ENCODE peak calls at places on chromosomes 12 and 14, in eight cellular contexts. One of them, this sample, is unnamed.
A peak's percentile ranks its signal among the peaks of the same experiment; 100 is the strongest.

GRCh38 chr12:13147688-13148531 is 44.4 kb upstream of the GSG1 start:
- DNase-seq in cardiac muscle cell: no peak
- DNase-seq in upper lobe of right lung: peak; percentile 76
- DNase-seq in hepatocyte: peak; percentile 44
- DNase-seq in MM.1S: no peak
- DNase-seq in epithelial cell of esophagus: no peak
- DNase-seq in HL-60: no peak
- DNase-seq in uterus: no peak
- DNase-seq in this sample: no peak

GRCh38 chr12:100348657-100349454 is 8.0 kb upstream of the SLC17A8 start:
- DNase-seq in cardiac muscle cell: no peak
- DNase-seq in upper lobe of right lung: no peak
- DNase-seq in hepatocyte: peak; percentile 35
- DNase-seq in MM.1S: peak; percentile 15
- DNase-seq in epithelial cell of esophagus: peak; percentile 47
- DNase-seq in HL-60: no peak
- DNase-seq in uterus: no peak
- DNase-seq in this sample: peak; percentile 50

GRCh38 chr12:67650127-67650495 is 1.6 kb downstream of the DYRK2 start:
- DNase-seq in cardiac muscle cell: peak; percentile 60
- DNase-seq in upper lobe of right lung: no peak
- DNase-seq in hepatocyte: no peak
- DNase-seq in MM.1S: no peak
- DNase-seq in epithelial cell of esophagus: no peak
- DNase-seq in HL-60: no peak
- DNase-seq in uterus: peak; percentile 21
- DNase-seq in this sample: peak; percentile 7

GRCh38 chr12:1927751-1928351 is 9.4 kb upstream of the CACNA2D4 start:
- DNase-seq in cardiac muscle cell: peak; percentile 68
- DNase-seq in upper lobe of right lung: peak; percentile 57
- DNase-seq in hepatocyte: no peak
- DNase-seq in MM.1S: no peak
- DNase-seq in epithelial cell of esophagus: no peak
- DNase-seq in HL-60: no peak
- DNase-seq in uterus: no peak
- DNase-seq in this sample: no peak

GRCh38 chr12:3661028-3661427 is 91.9 kb downstream of the CRACR2A start:
- DNase-seq in cardiac muscle cell: no peak
- DNase-seq in upper lobe of right lung: no peak
- DNase-seq in hepatocyte: no peak
- DNase-seq in MM.1S: no peak
- DNase-seq in epithelial cell of esophagus: no peak
- DNase-seq in HL-60: no peak
- DNase-seq in uterus: no peak
- DNase-seq in this sample: peak; percentile 33

GRCh38 chr14:95200404-95200803 is 43.1 kb upstream of the DICER1 start:
- DNase-seq in cardiac muscle cell: peak; percentile 85
- DNase-seq in upper lobe of right lung: peak; percentile 87
- DNase-seq in hepatocyte: no peak
- DNase-seq in MM.1S: no peak
- DNase-seq in epithelial cell of esophagus: no peak
- DNase-seq in HL-60: no peak
- DNase-seq in uterus: no peak
- DNase-seq in this sample: no peak

GRCh38 chr12:88432536-88433462 is 147.5 kb downstream of the KITLG start:
- DNase-seq in cardiac muscle cell: no peak
- DNase-seq in upper lobe of right lung: no peak
- DNase-seq in hepatocyte: no peak
- DNase-seq in MM.1S: no peak
- DNase-seq in epithelial cell of esophagus: peak; percentile 43
- DNase-seq in HL-60: no peak
- DNase-seq in uterus: peak; percentile 29
- DNase-seq in this sample: no peak

GRCh38 chr14:103594265-103594664 is 31.5 kb downstream of the COA8 start:
- DNase-seq in cardiac muscle cell: no peak
- DNase-seq in upper lobe of right lung: no peak
- DNase-seq in hepatocyte: no peak
- DNase-seq in MM.1S: no peak
- DNase-seq in epithelial cell of esophagus: peak; percentile 84
- DNase-seq in HL-60: no peak
- DNase-seq in uterus: peak; percentile 34
- DNase-seq in this sample: peak; percentile 13

GRCh38 chr12:95237315-95237714 is 19.7 kb downstream of the VEZT start:
- DNase-seq in cardiac muscle cell: no peak
- DNase-seq in upper lobe of right lung: no peak
- DNase-seq in hepatocyte: no peak
- DNase-seq in MM.1S: no peak
- DNase-seq in epithelial cell of esophagus: no peak
- DNase-seq in HL-60: no peak
- DNase-seq in uterus: no peak
- DNase-seq in this sample: no peak

GRCh38 chr12:85004199-85004598 is 31.9 kb downstream of the TSPAN19 start:
- DNase-seq in cardiac muscle cell: no peak
- DNase-seq in upper lobe of right lung: no peak
- DNase-seq in hepatocyte: no peak
- DNase-seq in MM.1S: no peak
- DNase-seq in epithelial cell of esophagus: no peak
- DNase-seq in HL-60: no peak
- DNase-seq in uterus: no peak
- DNase-seq in this sample: no peak

GRCh38 chr12:124914392-124915248 is at the start of gene UBC:
- DNase-seq in cardiac muscle cell: peak; percentile 92
- DNase-seq in upper lobe of right lung: peak; percentile 93
- DNase-seq in hepatocyte: peak; percentile 95
- DNase-seq in MM.1S: peak; percentile 71
- DNase-seq in epithelial cell of esophagus: peak; percentile 90
- DNase-seq in HL-60: peak; percentile 88
- DNase-seq in uterus: peak; percentile 89
- DNase-seq in this sample: peak; percentile 89

GRCh38 chr14:38042356-38042755 is 165.3 kb upstream of the SSTR1 start:
- DNase-seq in cardiac muscle cell: no peak
- DNase-seq in upper lobe of right lung: no peak
- DNase-seq in hepatocyte: peak; percentile 35
- DNase-seq in MM.1S: no peak
- DNase-seq in epithelial cell of esophagus: peak; percentile 1
- DNase-seq in HL-60: no peak
- DNase-seq in uterus: no peak
- DNase-seq in this sample: peak; percentile 37

GRCh38 chr12:1618489-1618888 is 10.5 kb upstream of the WNT5B start:
- DNase-seq in cardiac muscle cell: no peak
- DNase-seq in upper lobe of right lung: no peak
- DNase-seq in hepatocyte: no peak
- DNase-seq in MM.1S: no peak
- DNase-seq in epithelial cell of esophagus: no peak
- DNase-seq in HL-60: no peak
- DNase-seq in uterus: no peak
- DNase-seq in this sample: peak; percentile 29

GRCh38 chr14:74292061-74292460 is 10.7 kb downstream of the ABCD4 start:
- DNase-seq in cardiac muscle cell: no peak
- DNase-seq in upper lobe of right lung: no peak
- DNase-seq in hepatocyte: no peak
- DNase-seq in MM.1S: no peak
- DNase-seq in epithelial cell of esophagus: no peak
- DNase-seq in HL-60: no peak
- DNase-seq in uterus: no peak
- DNase-seq in this sample: no peak

GRCh38 chr14:69260979-69261605 is 1.1 kb downstream of the GALNT16 start:
- DNase-seq in cardiac muscle cell: peak; percentile 51
- DNase-seq in upper lobe of right lung: no peak
- DNase-seq in hepatocyte: peak; percentile 76
- DNase-seq in MM.1S: peak; percentile 25
- DNase-seq in epithelial cell of esophagus: peak; percentile 27
- DNase-seq in HL-60: no peak
- DNase-seq in uterus: peak; percentile 48
- DNase-seq in this sample: peak; percentile 9

GRCh38 chr14:95490727-95491451 is 25.6 kb downstream of the SYNE3 start:
- DNase-seq in cardiac muscle cell: no peak
- DNase-seq in upper lobe of right lung: no peak
- DNase-seq in hepatocyte: peak; percentile 71
- DNase-seq in MM.1S: no peak
- DNase-seq in epithelial cell of esophagus: peak; percentile 68
- DNase-seq in HL-60: no peak
- DNase-seq in uterus: peak; percentile 69
- DNase-seq in this sample: no peak

GRCh38 chr14:93772263-93772662 is 16.0 kb downstream of the PRIMA1 start:
- DNase-seq in cardiac muscle cell: peak; percentile 65
- DNase-seq in upper lobe of right lung: no peak
- DNase-seq in hepatocyte: no peak
- DNase-seq in MM.1S: no peak
- DNase-seq in epithelial cell of esophagus: no peak
- DNase-seq in HL-60: no peak
- DNase-seq in uterus: no peak
- DNase-seq in this sample: no peak

GRCh38 chr14:93775158-93775557 is 13.1 kb downstream of the PRIMA1 start:
- DNase-seq in cardiac muscle cell: no peak
- DNase-seq in upper lobe of right lung: no peak
- DNase-seq in hepatocyte: no peak
- DNase-seq in MM.1S: no peak
- DNase-seq in epithelial cell of esophagus: no peak
- DNase-seq in HL-60: no peak
- DNase-seq in uterus: no peak
- DNase-seq in this sample: no peak

GRCh38 chr14:93778856-93779629 is 9.2 kb downstream of the PRIMA1 start:
- DNase-seq in cardiac muscle cell: no peak
- DNase-seq in upper lobe of right lung: no peak
- DNase-seq in hepatocyte: no peak
- DNase-seq in MM.1S: no peak
- DNase-seq in epithelial cell of esophagus: no peak
- DNase-seq in HL-60: no peak
- DNase-seq in uterus: no peak
- DNase-seq in this sample: no peak

GRCh38 chr14:93778453-93778852 is 9.8 kb downstream of the PRIMA1 start:
- DNase-seq in cardiac muscle cell: no peak
- DNase-seq in upper lobe of right lung: no peak
- DNase-seq in hepatocyte: no peak
- DNase-seq in MM.1S: no peak
- DNase-seq in epithelial cell of esophagus: no peak
- DNase-seq in HL-60: no peak
- DNase-seq in uterus: no peak
- DNase-seq in this sample: no peak

DNA sequence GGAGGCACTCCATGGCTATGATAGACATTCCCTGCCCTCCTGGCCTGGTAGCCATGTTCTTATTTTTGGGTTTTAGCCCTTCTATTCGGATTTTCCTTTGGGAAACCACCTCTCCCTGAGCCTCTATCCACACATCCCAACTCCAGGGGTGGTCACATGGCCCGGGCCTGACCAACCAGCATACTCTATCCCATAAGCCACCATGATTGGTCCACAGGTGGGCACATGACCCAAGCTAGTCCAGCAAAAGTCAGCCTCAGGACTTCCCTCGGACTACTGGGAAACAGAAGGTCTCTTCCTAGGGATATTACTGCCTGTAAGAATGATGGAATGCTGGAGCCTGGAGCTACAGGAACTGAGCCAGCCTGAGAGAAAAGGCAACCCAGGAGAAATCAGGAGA is 12.5 kb downstream of the PRIMA1 start:
- DNase-seq in cardiac muscle cell: no peak
- DNase-seq in upper lobe of right lung: no peak
- DNase-seq in hepatocyte: no peak
- DNase-seq in MM.1S: no peak
- DNase-seq in epithelial cell of esophagus: no peak
- DNase-seq in HL-60: no peak
- DNase-seq in uterus: no peak
- DNase-seq in this sample: no peak
- TF ChIP-seq CTCF in cardiac muscle cell: no peak
- TF ChIP-seq CTCF in upper lobe of right lung: no peak
- TF ChIP-seq CTCF in hepatocyte: no peak
- TF ChIP-seq CTCF in MM.1S: no peak
- TF ChIP-seq CTCF in epithelial cell of esophagus: no peak
- TF ChIP-seq CTCF in HL-60: no peak
- TF ChIP-seq CTCF in uterus: no peak
- TF ChIP-seq CTCF in this sample: no peak

GRCh38 chr14:36505892-36506731 is 13.9 kb downstream of the NKX2-1 start:
- DNase-seq in cardiac muscle cell: peak; percentile 54
- DNase-seq in upper lobe of right lung: peak; percentile 78
- DNase-seq in hepatocyte: no peak
- DNase-seq in MM.1S: no peak
- DNase-seq in epithelial cell of esophagus: no peak
- DNase-seq in HL-60: no peak
- DNase-seq in uterus: no peak
- DNase-seq in this sample: no peak
- TF ChIP-seq CTCF in cardiac muscle cell: no peak
- TF ChIP-seq CTCF in upper lobe of right lung: no peak
- TF ChIP-seq CTCF in hepatocyte: peak; percentile 11
- TF ChIP-seq CTCF in MM.1S: peak; percentile 6
- TF ChIP-seq CTCF in epithelial cell of esophagus: peak; percentile 9
- TF ChIP-seq CTCF in HL-60: no peak
- TF ChIP-seq CTCF in uterus: no peak
- TF ChIP-seq CTCF in this sample: no peak

DNA sequence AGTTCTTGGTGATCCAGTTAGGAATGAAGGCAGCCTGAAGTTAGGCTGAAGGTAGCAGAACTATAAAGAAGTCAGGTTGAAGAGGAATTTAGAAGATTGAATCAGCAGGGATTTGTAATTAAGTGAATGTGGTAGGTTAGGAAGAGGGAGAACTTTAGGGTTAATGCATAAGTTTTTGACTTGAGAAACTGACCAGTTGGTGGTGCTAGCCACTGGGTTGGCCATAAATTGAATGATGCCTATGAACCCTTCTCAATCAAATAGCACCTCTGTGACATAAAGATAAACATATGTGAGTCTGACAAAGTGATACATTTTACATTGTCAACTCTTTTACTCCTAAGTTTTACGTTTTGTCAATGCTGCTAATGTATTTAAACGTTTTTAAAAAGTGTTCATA is 290.6 kb upstream of the NAV3 start:
- DNase-seq in cardiac muscle cell: no peak
- DNase-seq in upper lobe of right lung: no peak
- DNase-seq in hepatocyte: no peak
- DNase-seq in MM.1S: no peak
- DNase-seq in epithelial cell of esophagus: no peak
- DNase-seq in HL-60: no peak
- DNase-seq in uterus: no peak
- DNase-seq in this sample: no peak
- TF ChIP-seq CTCF in cardiac muscle cell: no peak
- TF ChIP-seq CTCF in upper lobe of right lung: no peak
- TF ChIP-seq CTCF in hepatocyte: no peak
- TF ChIP-seq CTCF in MM.1S: no peak
- TF ChIP-seq CTCF in epithelial cell of esophagus: no peak
- TF ChIP-seq CTCF in HL-60: no peak
- TF ChIP-seq CTCF in uterus: no peak
- TF ChIP-seq CTCF in this sample: no peak

GRCh38 chr14:59570122-59570521 is 6.5 kb downstream of the CCDC175 start:
- DNase-seq in cardiac muscle cell: no peak
- DNase-seq in upper lobe of right lung: no peak
- DNase-seq in hepatocyte: peak; percentile 19
- DNase-seq in MM.1S: no peak
- DNase-seq in epithelial cell of esophagus: peak; percentile 13
- DNase-seq in HL-60: peak; percentile 17
- DNase-seq in uterus: no peak
- DNase-seq in this sample: peak; percentile 14
- TF ChIP-seq CTCF in cardiac muscle cell: peak; percentile 10
- TF ChIP-seq CTCF in upper lobe of right lung: no peak
- TF ChIP-seq CTCF in hepatocyte: peak; percentile 30
- TF ChIP-seq CTCF in MM.1S: no peak
- TF ChIP-seq CTCF in epithelial cell of esophagus: peak; percentile 33
- TF ChIP-seq CTCF in HL-60: peak; percentile 0
- TF ChIP-seq CTCF in uterus: no peak
- TF ChIP-seq CTCF in this sample: no peak

GRCh38 chr14:67068246-67068645 is 121.0 kb upstream of the GARIN2 start:
- DNase-seq in cardiac muscle cell: no peak
- DNase-seq in upper lobe of right lung: no peak
- DNase-seq in hepatocyte: no peak
- DNase-seq in MM.1S: no peak
- DNase-seq in epithelial cell of esophagus: no peak
- DNase-seq in HL-60: no peak
- DNase-seq in uterus: no peak
- DNase-seq in this sample: no peak
- TF ChIP-seq CTCF in cardiac muscle cell: no peak
- TF ChIP-seq CTCF in upper lobe of right lung: no peak
- TF ChIP-seq CTCF in hepatocyte: no peak
- TF ChIP-seq CTCF in MM.1S: no peak
- TF ChIP-seq CTCF in epithelial cell of esophagus: no peak
- TF ChIP-seq CTCF in HL-60: no peak
- TF ChIP-seq CTCF in uterus: no peak
- TF ChIP-seq CTCF in this sample: no peak

This sample was measured in MCF 10A.